ENCODE peak calls at places on chromosomes 4 and X, in eight cellular contexts. One of them, this sample, is unnamed.

GRCh38 chrX:133535066-133535465 is 119.8 kb upstream of the GPC4 start:
- DNase-seq in endothelial cell: no peak
- DNase-seq in GM19239: no peak
- DNase-seq in right lobe of liver: no peak
- DNase-seq in GM12865: no peak
- DNase-seq in NCI-H1092: no peak
- DNase-seq in tibial nerve: no peak
- DNase-seq in activated naive CD4-positive, alpha-beta T cell treated with anti-CD3 and anti-CD28 coated beads, Interleukin-2, amount 50 U/mL, for 72 hours: no peak
- DNase-seq in this sample: no peak

GRCh38 chr4:85039526-85039925 is 73.0 kb upstream of the WDFY3 start:
- DNase-seq in endothelial cell: no peak
- DNase-seq in GM19239: no peak
- DNase-seq in right lobe of liver: no peak
- DNase-seq in GM12865: no peak
- DNase-seq in NCI-H1092: no peak
- DNase-seq in tibial nerve: no peak
- DNase-seq in activated naive CD4-positive, alpha-beta T cell treated with anti-CD3 and anti-CD28 coated beads, Interleukin-2, amount 50 U/mL, for 72 hours: no peak
- DNase-seq in this sample: no peak

GRCh38 chrX:129462707-129463106 is 60.6 kb downstream of the SMARCA1 start:
- DNase-seq in endothelial cell: no peak
- DNase-seq in GM19239: no peak
- DNase-seq in right lobe of liver: no peak
- DNase-seq in GM12865: no peak
- DNase-seq in NCI-H1092: no peak
- DNase-seq in tibial nerve: no peak
- DNase-seq in activated naive CD4-positive, alpha-beta T cell treated with anti-CD3 and anti-CD28 coated beads, Interleukin-2, amount 50 U/mL, for 72 hours: no peak
- DNase-seq in this sample: no peak

GRCh38 chr4:166277406-166277805 is 404.4 kb downstream of the TLL1 start:
- DNase-seq in endothelial cell: no peak
- DNase-seq in GM19239: no peak
- DNase-seq in right lobe of liver: no peak
- DNase-seq in GM12865: no peak
- DNase-seq in NCI-H1092: no peak
- DNase-seq in tibial nerve: no peak
- DNase-seq in activated naive CD4-positive, alpha-beta T cell treated with anti-CD3 and anti-CD28 coated beads, Interleukin-2, amount 50 U/mL, for 72 hours: no peak
- DNase-seq in this sample: no peak

GRCh38 chr4:37825943-37826281 is 574 bp upstream of the PGM2 start:
- DNase-seq in endothelial cell: peak
- DNase-seq in GM19239: no peak
- DNase-seq in right lobe of liver: no peak
- DNase-seq in GM12865: no peak
- DNase-seq in NCI-H1092: no peak
- DNase-seq in tibial nerve: no peak
- DNase-seq in activated naive CD4-positive, alpha-beta T cell treated with anti-CD3 and anti-CD28 coated beads, Interleukin-2, amount 50 U/mL, for 72 hours: no peak
- DNase-seq in this sample: no peak

GRCh38 chrX:40573763-40574162 is 7.0 kb upstream of the ATP6AP2 start:
- DNase-seq in endothelial cell: no peak
- DNase-seq in GM19239: no peak
- DNase-seq in right lobe of liver: no peak
- DNase-seq in GM12865: peak
- DNase-seq in NCI-H1092: no peak
- DNase-seq in tibial nerve: no peak
- DNase-seq in activated naive CD4-positive, alpha-beta T cell treated with anti-CD3 and anti-CD28 coated beads, Interleukin-2, amount 50 U/mL, for 72 hours: peak
- DNase-seq in this sample: no peak

GRCh38 chr4:158302076-158302866 is 92.0 kb downstream of the TMEM144 start:
- DNase-seq in endothelial cell: no peak
- DNase-seq in GM19239: no peak
- DNase-seq in right lobe of liver: no peak
- DNase-seq in GM12865: no peak
- DNase-seq in NCI-H1092: no peak
- DNase-seq in tibial nerve: no peak
- DNase-seq in activated naive CD4-positive, alpha-beta T cell treated with anti-CD3 and anti-CD28 coated beads, Interleukin-2, amount 50 U/mL, for 72 hours: no peak
- DNase-seq in this sample: no peak

GRCh38 chr4:2837904-2838496 is 5.6 kb upstream of the ADD1 start:
- DNase-seq in endothelial cell: no peak
- DNase-seq in GM19239: no peak
- DNase-seq in right lobe of liver: peak
- DNase-seq in GM12865: peak
- DNase-seq in NCI-H1092: no peak
- DNase-seq in tibial nerve: peak
- DNase-seq in activated naive CD4-positive, alpha-beta T cell treated with anti-CD3 and anti-CD28 coated beads, Interleukin-2, amount 50 U/mL, for 72 hours: peak
- DNase-seq in this sample: peak

GRCh38 chrX:110317079-110317819 is 636 bp downstream of the AMMECR1 start:
- DNase-seq in endothelial cell: peak
- DNase-seq in GM19239: no peak
- DNase-seq in right lobe of liver: peak
- DNase-seq in GM12865: peak
- DNase-seq in NCI-H1092: no peak
- DNase-seq in tibial nerve: peak
- DNase-seq in activated naive CD4-positive, alpha-beta T cell treated with anti-CD3 and anti-CD28 coated beads, Interleukin-2, amount 50 U/mL, for 72 hours: peak
- DNase-seq in this sample: peak

GRCh38 chr4:89949782-89950387 is 55.2 kb downstream of the MMRN1 start:
- DNase-seq in endothelial cell: no peak
- DNase-seq in GM19239: no peak
- DNase-seq in right lobe of liver: no peak
- DNase-seq in GM12865: no peak
- DNase-seq in NCI-H1092: no peak
- DNase-seq in tibial nerve: no peak
- DNase-seq in activated naive CD4-positive, alpha-beta T cell treated with anti-CD3 and anti-CD28 coated beads, Interleukin-2, amount 50 U/mL, for 72 hours: no peak
- DNase-seq in this sample: no peak

GRCh38 chr4:29326816-29327215 is 1393.4 kb upstream of the PCDH7 start:
- DNase-seq in endothelial cell: no peak
- DNase-seq in GM19239: no peak
- DNase-seq in right lobe of liver: no peak
- DNase-seq in GM12865: no peak
- DNase-seq in NCI-H1092: no peak
- DNase-seq in tibial nerve: no peak
- DNase-seq in activated naive CD4-positive, alpha-beta T cell treated with anti-CD3 and anti-CD28 coated beads, Interleukin-2, amount 50 U/mL, for 72 hours: no peak
- DNase-seq in this sample: no peak

GRCh38 chr4:137116144-137116543 is 416.1 kb downstream of the PCDH18 start:
- DNase-seq in endothelial cell: no peak
- DNase-seq in GM19239: no peak
- DNase-seq in right lobe of liver: no peak
- DNase-seq in GM12865: no peak
- DNase-seq in NCI-H1092: no peak
- DNase-seq in tibial nerve: no peak
- DNase-seq in activated naive CD4-positive, alpha-beta T cell treated with anti-CD3 and anti-CD28 coated beads, Interleukin-2, amount 50 U/mL, for 72 hours: no peak
- DNase-seq in this sample: no peak

GRCh38 chr4:26762650-26763049 is 98.0 kb upstream of the STIM2 start:
- DNase-seq in endothelial cell: no peak
- DNase-seq in GM19239: no peak
- DNase-seq in right lobe of liver: no peak
- DNase-seq in GM12865: no peak
- DNase-seq in NCI-H1092: no peak
- DNase-seq in tibial nerve: no peak
- DNase-seq in activated naive CD4-positive, alpha-beta T cell treated with anti-CD3 and anti-CD28 coated beads, Interleukin-2, amount 50 U/mL, for 72 hours: no peak
- DNase-seq in this sample: no peak

GRCh38 chr4:55184600-55185523 is 59.5 kb upstream of the KDR start:
- DNase-seq in endothelial cell: no peak
- DNase-seq in GM19239: peak
- DNase-seq in right lobe of liver: no peak
- DNase-seq in GM12865: peak
- DNase-seq in NCI-H1092: no peak
- DNase-seq in tibial nerve: peak
- DNase-seq in activated naive CD4-positive, alpha-beta T cell treated with anti-CD3 and anti-CD28 coated beads, Interleukin-2, amount 50 U/mL, for 72 hours: peak
- DNase-seq in this sample: no peak

GRCh38 chr4:111362891-111363290 is 740.0 kb upstream of the PITX2 start:
- DNase-seq in endothelial cell: no peak
- DNase-seq in GM19239: no peak
- DNase-seq in right lobe of liver: no peak
- DNase-seq in GM12865: no peak
- DNase-seq in NCI-H1092: no peak
- DNase-seq in tibial nerve: peak
- DNase-seq in activated naive CD4-positive, alpha-beta T cell treated with anti-CD3 and anti-CD28 coated beads, Interleukin-2, amount 50 U/mL, for 72 hours: no peak
- DNase-seq in this sample: no peak

GRCh38 chrX:153933751-153934472 is 925 bp downstream of the NAA10 start:
- DNase-seq in endothelial cell: no peak
- DNase-seq in GM19239: no peak
- DNase-seq in right lobe of liver: no peak
- DNase-seq in GM12865: no peak
- DNase-seq in NCI-H1092: no peak
- DNase-seq in tibial nerve: no peak
- DNase-seq in activated naive CD4-positive, alpha-beta T cell treated with anti-CD3 and anti-CD28 coated beads, Interleukin-2, amount 50 U/mL, for 72 hours: no peak
- DNase-seq in this sample: no peak

GRCh38 chrX:15815779-15816452 is 25.6 kb downstream of the ZRSR2 start:
- DNase-seq in endothelial cell: peak
- DNase-seq in GM19239: no peak
- DNase-seq in right lobe of liver: no peak
- DNase-seq in GM12865: peak
- DNase-seq in NCI-H1092: no peak
- DNase-seq in tibial nerve: no peak
- DNase-seq in activated naive CD4-positive, alpha-beta T cell treated with anti-CD3 and anti-CD28 coated beads, Interleukin-2, amount 50 U/mL, for 72 hours: peak
- DNase-seq in this sample: no peak

This sample was measured in upper lobe of right lung.